ENCODE peak calls at places on chromosomes 2 and 18, in six cellular contexts. J, H, G, S, W and X are unnamed samples.

GRCh38 chr2:170255971-170256370 is 78.0 kb downstream of the MYO3B start:
- DNase-seq in H (no peak), G (no peak), W (no peak), S (no peak), J (no peak), X (no peak)

GRCh38 chr2:191499874-191500565 is 177.9 kb upstream of the NABP1 start:
- DNase-seq in W (no peak), J (no peak), G (no peak), S (no peak), H (no peak), X (peak; percentile 36)

GRCh38 chr18:59765343-59765742 is 68.1 kb upstream of the CCBE1 start:
- DNase-seq in G (no peak), S (no peak), J (no peak), H (no peak), W (no peak), X (no peak)

GRCh38 chr18:24702001-24702400 is 241.6 kb downstream of the HRH4 start:
- DNase-seq in W (no peak), J (no peak), G (no peak), S (no peak), H (no peak), X (no peak)

GRCh38 chr2:20516646-20517341 is 69.9 kb downstream of the RHOB start:
- DNase-seq in S (no peak), W (no peak), G (peak; percentile 65), H (peak; percentile 67), J (no peak), X (no peak)

GRCh38 chr2:176096243-176096985 is 3.2 kb upstream of the HOXD12 start:
- DNase-seq in S (no peak), H (no peak), J (no peak), G (no peak), W (no peak), X (no peak)

GRCh38 chr18:74456409-74457042 is 582 bp downstream of the DIPK1C start:
- DNase-seq in W (no peak), H (no peak), J (no peak), G (no peak), S (no peak), X (no peak)

GRCh38 chr18:76720683-76721082 is 101.7 kb upstream of the ZNF236 start:
- DNase-seq in G (no peak), J (no peak), S (no peak), H (no peak), W (no peak), X (peak; percentile 33)

GRCh38 chr2:157891630-157892016 is 15.5 kb upstream of the ACVR1 start:
- DNase-seq in H (no peak), G (no peak), W (no peak), S (no peak), J (no peak), X (no peak)

GRCh38 chr2:36380624-36381481 is 25.3 kb downstream of the CRIM1 start:
- DNase-seq in S (peak; percentile 95), J (no peak), H (no peak), W (no peak), G (peak; percentile 43), X (no peak)

GRCh38 chr18:13202571-13202970 is 16.0 kb upstream of the LDLRAD4 start:
- DNase-seq in W (no peak), S (no peak), J (no peak), H (no peak), G (no peak), X (no peak)

GRCh38 chr18:26703170-26703933 is 155.0 kb upstream of the KCTD1 start:
- DNase-seq in H (no peak), G (no peak), W (no peak), J (peak; percentile 83), S (peak; percentile 4), X (no peak)

GRCh38 chr18:9856097-9856496 is 29.7 kb upstream of the TXNDC2 start:
- DNase-seq in H (no peak), S (no peak), G (no peak), J (no peak), W (no peak), X (no peak)

GRCh38 chr18:58091099-58091611 is 47.1 kb downstream of the NEDD4L start:
- DNase-seq in S (peak; percentile 5), G (no peak), W (no peak), J (peak; percentile 52), H (no peak), X (peak; percentile 82)

GRCh38 chr2:145379934-145380333 is 860.0 kb upstream of the ZEB2 start:
- DNase-seq in J (no peak), G (no peak), S (no peak), W (no peak), H (no peak), X (no peak)

GRCh38 chr18:61531182-61531581 is 198.0 kb downstream of the CDH20 start:
- DNase-seq in G (no peak), W (no peak), J (no peak), H (no peak), S (no peak), X (no peak)

GRCh38 chr18:71336811-71337210 is 1048.0 kb downstream of the SOCS6 start:
- DNase-seq in J (no peak), G (no peak), S (no peak), W (no peak), H (no peak), X (no peak)

DNA sequence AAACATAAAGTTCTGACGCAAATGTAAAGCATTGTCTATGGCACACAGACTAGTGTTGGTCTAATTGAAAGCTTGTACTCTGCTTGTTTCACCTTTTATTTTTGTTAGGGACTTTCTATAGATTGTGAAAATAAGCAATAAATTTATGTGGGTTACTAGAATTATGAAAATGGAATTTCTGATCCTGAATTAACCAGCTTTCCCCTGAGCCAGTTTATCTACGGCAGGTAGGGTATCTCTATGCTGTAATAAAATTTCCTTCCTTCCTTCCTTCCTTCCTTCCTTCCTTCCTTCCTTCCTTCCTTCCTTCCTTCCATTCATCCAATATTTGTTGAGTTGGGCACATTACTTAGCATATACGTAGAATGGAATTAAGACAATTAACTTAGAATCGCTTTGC is 362.6 kb upstream of the SPRED2 start:
- DNase-seq in J (no peak), S (no peak), H (no peak), W (no peak), G (no peak), X (no peak)
- TF ChIP-seq EP300 in J (no peak), S (no peak), H (no peak), W (no peak), G (no peak), X (no peak)

GRCh38 chr2:230924470-230925341 is at the start of gene GPR55:
- DNase-seq in S (no peak), H (peak; percentile 60), W (peak; percentile 63), G (no peak), J (peak; percentile 24), X (no peak)
- TF ChIP-seq POLR2A in S (no peak), H (no peak), W (no peak), G (no peak), J (no peak), X (no peak)

GRCh38 chr2:54673501-54673998 is 49.9 kb upstream of the EML6 start:
- DNase-seq in S (no peak), H (peak; percentile 93), G (peak; percentile 92), J (peak; percentile 84), W (peak; percentile 93), X (peak; percentile 90)
- TF ChIP-seq EP300 in S (no peak), H (no peak), G (peak; percentile 20), J (peak; percentile 43), W (no peak), X (peak; percentile 76)

DNA sequence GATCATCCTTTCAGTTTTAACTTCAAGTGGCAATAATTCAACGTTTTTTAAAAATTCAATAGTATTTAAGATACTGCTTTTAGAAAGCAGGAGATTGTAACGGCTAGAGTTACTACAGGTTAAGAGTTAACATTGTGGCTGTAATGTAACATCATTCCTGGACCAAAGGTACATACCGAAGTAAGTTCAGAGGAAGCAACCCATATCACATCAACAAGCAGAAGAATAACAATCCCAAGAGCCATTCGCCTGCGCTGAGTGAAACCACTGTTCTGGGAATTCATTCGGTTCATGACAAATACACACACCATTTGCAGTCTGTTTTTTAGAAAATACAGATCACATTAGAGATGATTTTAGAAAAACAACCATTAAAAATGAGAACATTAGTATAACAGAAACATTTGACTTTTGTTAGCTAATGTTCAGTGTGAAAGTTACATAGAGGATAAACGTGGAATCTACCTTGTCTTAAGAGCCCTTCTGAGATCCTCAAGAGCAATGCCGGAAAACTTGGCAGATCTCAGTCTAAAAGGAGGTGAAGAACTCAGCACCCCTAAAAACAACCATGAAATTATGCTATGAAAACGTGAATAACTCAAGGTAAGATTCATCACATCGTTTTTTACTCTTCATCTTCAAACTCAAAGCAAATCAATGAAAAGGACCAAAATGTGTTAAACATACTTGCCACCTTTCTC is 1.3 kb downstream of the SLC35F5 start:
- DNase-seq in J (no peak), H (no peak), W (no peak), G (no peak), S (peak; percentile 12), X (no peak)
- TF ChIP-seq POLR2A in J (no peak), H (no peak), W (no peak), G (no peak), S (no peak), X (no peak)

GRCh38 chr2:232484628-232485332 is 2.9 kb downstream of the ECEL1 start:
- DNase-seq in S (no peak), G (peak; percentile 27), J (no peak), W (peak; percentile 46), H (peak; percentile 46), X (no peak)

GRCh38 chr2:232487385-232488096 is at the start of gene ECEL1:
- DNase-seq in S (no peak), W (no peak), G (peak; percentile 48), J (no peak), H (peak; percentile 37), X (no peak)

GRCh38 chr2:232485333-232485756 is 2.3 kb downstream of the ECEL1 start:
- DNase-seq in J (no peak), W (peak; percentile 27), H (peak; percentile 40), S (no peak), G (no peak), X (peak; percentile 54)

GRCh38 chr2:232486558-232487384 is 863 bp downstream of the ECEL1 start:
- DNase-seq in G (peak; percentile 43), W (peak; percentile 40), J (no peak), S (no peak), H (peak; percentile 38), X (peak; percentile 82)

DNA sequence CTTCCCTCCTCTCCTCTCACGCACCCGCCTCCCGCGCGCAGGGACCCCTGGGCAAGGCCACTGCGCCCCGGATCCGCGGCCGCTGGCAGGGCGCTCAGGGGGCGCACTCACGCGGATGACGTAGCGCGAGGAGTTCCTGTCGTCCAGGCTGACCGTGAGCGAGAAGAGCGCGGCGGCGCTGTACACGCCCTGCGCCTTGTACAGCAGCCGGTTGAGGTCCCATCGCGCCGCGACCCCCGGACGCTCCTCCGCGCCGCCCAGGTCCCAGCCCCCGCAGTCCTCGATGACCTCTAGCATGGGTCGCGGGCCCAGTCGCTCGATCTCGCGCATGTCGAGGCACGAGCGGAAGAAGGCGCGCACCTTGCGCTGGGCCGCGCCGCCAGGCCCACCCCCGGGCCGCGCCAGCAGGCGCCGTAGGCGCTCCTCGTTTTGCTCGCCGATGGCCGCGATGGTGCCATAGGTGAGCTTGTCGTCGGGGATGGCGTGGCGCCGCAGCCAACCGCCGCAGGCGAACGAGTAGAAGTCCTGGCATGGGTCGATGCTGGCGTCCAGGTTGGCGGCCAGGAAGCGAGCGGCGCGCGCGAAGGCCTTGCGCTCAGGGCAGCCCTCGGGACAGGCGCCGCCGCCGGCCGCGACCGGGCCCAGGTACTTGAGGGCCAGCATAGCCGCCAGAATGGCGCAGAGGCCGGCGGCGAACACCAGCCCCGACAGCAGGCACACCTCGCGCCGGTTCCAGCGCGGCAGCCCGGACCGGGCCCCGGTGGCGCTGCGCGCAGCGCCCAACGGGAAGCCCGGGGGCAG is 1.7 kb downstream of the ECEL1 start:
- DNase-seq in W (peak; percentile 37), S (no peak), G (peak; percentile 45), H (peak; percentile 30), J (no peak), X (no peak)
- TF ChIP-seq EP300 in W (no peak), S (no peak), G (no peak), H (no peak), J (no peak), X (no peak)

GRCh38 chr2:2275451-2275850 is 55.6 kb downstream of the MYT1L start:
- DNase-seq in S (no peak), H (no peak), J (no peak), W (no peak), G (no peak), X (no peak)
- TF ChIP-seq POLR2A in S (no peak), H (no peak), J (no peak), W (no peak), G (no peak), X (no peak)